ENCODE peak calls at places on chromosomes 12 and 14, in seven cellular contexts. C is K562, U is HCT116, M is GM12878, P is H1, D is HepG2, I is SK-N-SH. B is an unnamed sample.

GRCh38 chr12:94266390-94266789 is 118.0 kb downstream of the PLXNC1 start:
- DNase-seq in C (no peak), U (no peak), M (no peak), P (no peak), D (no peak), I (no peak), B (no peak)

GRCh38 chr14:79369359-79370332 is 841.7 kb downstream of the DIO2 start:
- DNase-seq in C (no peak), U (no peak), M (no peak), P (no peak), D (no peak), I (peak; percentile 11), B (no peak)

GRCh38 chr12:48009471-48009870 is 5.2 kb upstream of the COL2A1 start:
- DNase-seq in C (no peak), U (no peak), M (no peak), P (no peak), D (no peak), I (no peak), B (no peak)

GRCh38 chr14:28777773-28778606 is 11.4 kb downstream of the FOXG1 start:
- DNase-seq in C (no peak), U (no peak), M (no peak), P (no peak), D (no peak), I (no peak), B (no peak)

GRCh38 chr12:59111873-59112272 is 191.6 kb upstream of the LRIG3 start:
- DNase-seq in C (no peak), U (no peak), M (no peak), P (no peak), D (no peak), I (no peak), B (no peak)

GRCh38 chr12:42039146-42039545 is 105.5 kb downstream of the GXYLT1 start:
- DNase-seq in C (no peak), U (peak; percentile 23), M (no peak), P (no peak), D (no peak), I (no peak), B (no peak)

GRCh38 chr14:69749956-69750355 is 17.0 kb upstream of the SRSF5 start:
- DNase-seq in C (no peak), U (no peak), M (peak; percentile 32), P (no peak), D (peak; percentile 76), I (no peak), B (no peak)

GRCh38 chr12:64976131-64976530 is 145.0 kb downstream of the WIF1 start:
- DNase-seq in C (no peak), U (no peak), M (peak; percentile 40), P (no peak), D (no peak), I (no peak), B (no peak)

GRCh38 chr14:68552597-68552996 is 240.3 kb downstream of the ZFP36L1 start:
- DNase-seq in C (no peak), U (no peak), M (no peak), P (no peak), D (no peak), I (no peak), B (no peak)

GRCh38 chr14:68939893-68940613 is 39.0 kb downstream of the ACTN1 start:
- DNase-seq in C (no peak), U (no peak), M (no peak), P (no peak), D (peak; percentile 78), I (peak; percentile 51), B (no peak)

GRCh38 chr12:107458990-107459389 is 226.6 kb upstream of the PWP1 start:
- DNase-seq in C (no peak), U (no peak), M (no peak), P (no peak), D (no peak), I (no peak), B (no peak)

GRCh38 chr12:113955109-113955970 is 10.8 kb downstream of the RBM19 start:
- DNase-seq in C (peak; percentile 37), U (peak; percentile 16), M (no peak), P (no peak), D (peak; percentile 49), I (peak; percentile 49), B (peak; percentile 71)

GRCh38 chr12:6961278-6961694 is 9.2 kb downstream of the PHB2 start:
- DNase-seq in C (peak; percentile 60), U (no peak), M (no peak), P (no peak), D (no peak), I (peak; percentile 34), B (no peak)
- TF ChIP-seq JUND in C (peak; percentile 52), U (no peak), M (no peak), P (no peak), D (no peak), I (no peak), B (no peak)

GRCh38 chr14:100168515-100168914 is 9.1 kb upstream of the DEGS2 start:
- DNase-seq in C (peak; percentile 45), U (no peak), M (no peak), P (no peak), D (no peak), I (no peak), B (no peak)
- TF ChIP-seq JUND in C (no peak), U (no peak), M (no peak), P (no peak), D (no peak), I (no peak), B (no peak)

GRCh38 chr14:90546767-90547166 is 149.9 kb downstream of the CALM1 start:
- DNase-seq in C (no peak), U (no peak), M (no peak), P (no peak), D (no peak), I (no peak), B (no peak)

GRCh38 chr14:90545431-90545830 is 148.6 kb downstream of the CALM1 start:
- DNase-seq in C (no peak), U (no peak), M (no peak), P (no peak), D (no peak), I (no peak), B (no peak)

GRCh38 chr14:90544971-90545370 is 148.1 kb downstream of the CALM1 start:
- DNase-seq in C (no peak), U (no peak), M (no peak), P (no peak), D (no peak), I (no peak), B (no peak)

GRCh38 chr14:90547250-90547649 is 150.4 kb downstream of the CALM1 start:
- DNase-seq in C (no peak), U (no peak), M (no peak), P (no peak), D (no peak), I (no peak), B (no peak)

GRCh38 chr14:90545966-90546751 is 149.3 kb downstream of the CALM1 start:
- DNase-seq in C (no peak), U (no peak), M (no peak), P (no peak), D (no peak), I (peak; percentile 76), B (no peak)
- TF ChIP-seq JUND in C (no peak), U (no peak), M (no peak), P (no peak), D (no peak), I (no peak), B (no peak)

GRCh38 chr12:71846322-71846940 is 6.9 kb downstream of the TBC1D15 start:
- DNase-seq in C (no peak), U (peak; percentile 13), M (no peak), P (no peak), D (peak; percentile 33), I (peak; percentile 15), B (no peak)
- TF ChIP-seq JUND in C (no peak), U (no peak), M (no peak), P (no peak), D (no peak), I (no peak), B (no peak)

DNA sequence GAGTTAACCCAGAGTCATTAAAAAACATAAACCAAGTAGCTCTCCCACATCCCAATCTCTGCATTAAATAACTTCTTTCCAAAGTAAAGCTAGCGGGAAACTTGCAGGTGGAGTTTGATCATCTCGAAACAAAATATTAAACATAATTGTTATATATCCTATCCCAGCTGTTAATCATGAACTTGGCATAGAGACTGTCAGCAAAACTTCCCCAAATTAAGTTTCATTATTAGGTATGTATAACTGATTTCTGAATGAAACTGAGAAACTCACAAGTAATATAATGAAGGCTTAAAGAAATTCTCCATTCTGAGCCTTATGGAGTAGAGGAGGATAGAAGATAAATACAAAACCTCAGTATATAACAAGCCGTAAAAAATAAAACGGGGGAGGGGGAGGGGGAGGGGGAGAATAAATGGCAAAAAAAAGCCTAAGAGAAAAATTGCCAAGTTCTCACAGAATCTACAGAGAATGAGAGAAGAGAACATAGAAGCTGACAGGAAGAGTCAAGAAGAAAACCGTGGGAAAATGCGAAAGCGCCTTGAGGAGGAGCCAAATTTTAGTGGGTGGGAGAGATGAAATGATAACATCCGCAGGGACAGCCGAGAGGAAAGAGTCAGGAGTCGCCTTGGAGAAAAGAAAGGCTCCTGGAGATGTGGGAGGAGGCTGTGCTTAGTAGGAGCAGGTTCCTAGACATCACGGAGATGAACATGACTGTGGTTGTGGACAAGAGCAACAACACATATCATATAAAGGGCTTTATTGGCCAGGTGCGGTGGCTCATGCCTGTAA is 49.6 kb downstream of the PHLDA1 start:
- DNase-seq in C (peak; percentile 24), U (peak; percentile 42), M (no peak), P (no peak), D (no peak), I (no peak), B (no peak)
- TF ChIP-seq JUND in C (no peak), U (peak; percentile 9), M (no peak), P (no peak), D (no peak), I (no peak), B (no peak)

GRCh38 chr12:105057174-105057573 is 27.1 kb downstream of the ALDH1L2 start:
- DNase-seq in C (no peak), U (no peak), M (no peak), P (no peak), D (no peak), I (no peak), B (no peak)

GRCh38 chr12:105064564-105065222 is 19.6 kb downstream of the ALDH1L2 start:
- DNase-seq in C (no peak), U (no peak), M (no peak), P (no peak), D (no peak), I (no peak), B (no peak)

GRCh38 chr12:105060715-105061378 is 23.4 kb downstream of the ALDH1L2 start:
- DNase-seq in C (no peak), U (peak; percentile 29), M (no peak), P (no peak), D (peak; percentile 25), I (no peak), B (no peak)
- TF ChIP-seq JUND in C (peak; percentile 57), U (no peak), M (no peak), P (no peak), D (no peak), I (peak; percentile 5), B (no peak)

GRCh38 chr12:130051900-130052299 is 110.4 kb upstream of the FZD10 start:
- DNase-seq in C (no peak), U (no peak), M (no peak), P (no peak), D (no peak), I (no peak), B (no peak)
- TF ChIP-seq JUND in C (no peak), U (no peak), M (no peak), P (no peak), D (no peak), I (no peak), B (no peak)

B was measured in T47D.